ENCODE peak calls at places on chromosomes 5 and 9, in four cellular contexts. D is lower leg skin, I is gastrocnemius medialis, E is kidney epithelial cell. O is an unnamed sample.

GRCh38 chr5:73376618-73377170 is 71.9 kb downstream of the FOXD1 start:
- DNase-seq in D (no peak), E (no peak), I (no peak), O (peak)

GRCh38 chr9:120926397-120926928 is at the start of gene TRAF1:
- DNase-seq in E (no peak), I (no peak), D (no peak), O (no peak)

GRCh38 chr9:123929177-123929869 is 603 bp downstream of the DENND1A start:
- DNase-seq in D (no peak), E (no peak), I (no peak), O (peak)

GRCh38 chr5:54753034-54753433 is 232.4 kb downstream of the ESM1 start:
- DNase-seq in E (peak), I (no peak), D (no peak), O (peak)

GRCh38 chr5:67976812-67977455 is 238.6 kb upstream of the PIK3R1 start:
- DNase-seq in I (no peak), E (no peak), D (no peak), O (no peak)

GRCh38 chr9:88280816-88281382 is 107.3 kb upstream of the SPIN1 start:
- DNase-seq in D (no peak), I (no peak), E (no peak), O (no peak)

GRCh38 chr9:73125651-73126050 is 26.0 kb upstream of the ANXA1 start:
- DNase-seq in I (no peak), D (no peak), E (no peak), O (peak)

GRCh38 chr5:60209146-60209840 is 315.8 kb upstream of the PDE4D start:
- DNase-seq in D (no peak), I (no peak), E (no peak), O (no peak)

GRCh38 chr5:71957431-71957934 is 149.8 kb upstream of the MAP1B start:
- DNase-seq in E (no peak), I (no peak), D (no peak), O (no peak)

GRCh38 chr9:94097788-94098413 is 13.6 kb downstream of the PTPDC1 start:
- DNase-seq in E (no peak), I (no peak), D (no peak), O (peak)

GRCh38 chr9:87267251-87267679 is 230.4 kb upstream of the DAPK1 start:
- DNase-seq in E (no peak), I (peak), D (peak), O (no peak)

GRCh38 chr5:170179626-170180025 is 53.2 kb upstream of the C5orf58 start:
- DNase-seq in D (no peak), E (no peak), I (no peak), O (no peak)

GRCh38 chr9:97852399-97853055 is 499 bp upstream of the FOXE1 start:
- DNase-seq in E (no peak), I (no peak), D (no peak), O (no peak)

GRCh38 chr9:97848582-97849237 is 4.3 kb upstream of the FOXE1 start:
- DNase-seq in I (no peak), D (no peak), E (no peak), O (no peak)

GRCh38 chr9:70413427-70413797 is 1.0 kb downstream of the KLF9 start:
- DNase-seq in D (no peak), I (no peak), E (no peak), O (no peak)

GRCh38 chr5:93800988-93801811 is 59.8 kb upstream of the POU5F2 start:
- DNase-seq in E (no peak), I (no peak), D (no peak), O (peak)

GRCh38 chr9:18601026-18601425 is 127.1 kb downstream of the ADAMTSL1 start:
- DNase-seq in E (no peak), D (no peak), I (no peak), O (no peak)

GRCh38 chr5:21774281-21774680 is 1078.9 kb downstream of the CDH12 start:
- DNase-seq in I (no peak), E (no peak), D (no peak), O (peak)

GRCh38 chr5:149471406-149472183 is 79.6 kb downstream of the CSNK1A1 start:
- DNase-seq in I (no peak), D (no peak), E (no peak), O (peak)

GRCh38 chr5:17289681-17290619 is 72.5 kb downstream of the BASP1 start:
- DNase-seq in E (no peak), D (no peak), I (no peak), O (no peak)

GRCh38 chr5:75054110-75054930 is 2.0 kb upstream of the GCNT4 start:
- DNase-seq in I (no peak), D (peak), E (no peak), O (peak)

GRCh38 chr9:5650356-5651105 is 21.6 kb downstream of the RIC1 start:
- DNase-seq in D (no peak), I (no peak), E (no peak), O (no peak)

GRCh38 chr5:72600401-72600981 is 93.3 kb upstream of the ZNF366 start:
- DNase-seq in E (peak), I (no peak), D (no peak), O (peak)

GRCh38 chr9:134693011-134693410 is 51.4 kb downstream of the COL5A1 start:
- DNase-seq in E (no peak), I (no peak), D (no peak), O (no peak)

GRCh38 chr5:9196403-9197224 is 349.3 kb downstream of the SEMA5A start:
- DNase-seq in D (no peak), I (no peak), E (no peak), O (peak)

GRCh38 chr5:133708451-133708850 is 96.1 kb upstream of the FSTL4 start:
- DNase-seq in E (no peak), D (no peak), I (no peak), O (no peak)

GRCh38 chr9:95007470-95007869 is 281.0 kb downstream of the AOPEP start:
- DNase-seq in E (no peak), D (no peak), I (no peak), O (no peak)

GRCh38 chr5:177431317-177432142 is 5.1 kb downstream of the GRK6 start:
- DNase-seq in E (no peak), D (peak), I (no peak), O (no peak)

GRCh38 chr9:76905661-76905983 is 292 bp downstream of the PRUNE2 start:
- DNase-seq in D (no peak), E (no peak), I (no peak), O (no peak)

GRCh38 chr9:108039491-108039890 is 549.9 kb upstream of the KLF4 start:
- DNase-seq in I (no peak), E (no peak), D (no peak), O (peak)

GRCh38 chr9:78918976-78919375 is 622.1 kb downstream of the PSAT1 start:
- DNase-seq in I (no peak), D (no peak), E (no peak), O (no peak)

GRCh38 chr5:61732376-61732775 is 400.3 kb downstream of the ZSWIM6 start:
- DNase-seq in D (no peak), E (no peak), I (no peak), O (no peak)

GRCh38 chr5:132463808-132464154 is 26.8 kb downstream of the IRF1 start:
- DNase-seq in D (no peak), E (no peak), I (no peak), O (no peak)
- H3K4me3 ChIP-seq in D (no peak), E (no peak), I (no peak), O (no peak)

GRCh38 chr9:137534256-137535119 is 15.7 kb downstream of the PNPLA7 start:
- DNase-seq in D (no peak), I (no peak), E (peak), O (peak)
- H3K4me3 ChIP-seq in D (no peak), I (no peak), E (no peak), O (no peak)

DNA sequence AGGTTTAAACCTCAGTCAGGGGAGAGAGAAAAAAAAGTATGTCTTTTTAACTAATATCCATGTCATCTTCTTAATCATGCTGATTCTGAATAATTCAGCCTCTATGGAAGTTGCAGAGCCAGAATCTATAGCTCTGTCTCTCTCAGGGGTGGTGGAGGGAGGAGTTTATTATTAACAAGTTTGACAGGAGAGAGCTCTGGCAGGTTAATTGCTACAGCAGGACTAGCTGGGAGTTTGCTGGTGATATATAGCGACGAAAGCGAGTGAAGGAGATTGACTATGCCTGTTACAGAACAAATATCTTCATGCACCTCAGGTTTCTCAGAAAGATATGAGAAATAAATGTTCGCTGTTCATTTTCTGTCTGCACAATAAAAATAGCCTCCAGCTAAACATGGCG is 586.4 kb downstream of the TLE4 start:
- DNase-seq in I (no peak), D (no peak), E (no peak), O (no peak)
- H3K4me3 ChIP-seq in I (no peak), D (no peak), E (no peak), O (no peak)

DNA sequence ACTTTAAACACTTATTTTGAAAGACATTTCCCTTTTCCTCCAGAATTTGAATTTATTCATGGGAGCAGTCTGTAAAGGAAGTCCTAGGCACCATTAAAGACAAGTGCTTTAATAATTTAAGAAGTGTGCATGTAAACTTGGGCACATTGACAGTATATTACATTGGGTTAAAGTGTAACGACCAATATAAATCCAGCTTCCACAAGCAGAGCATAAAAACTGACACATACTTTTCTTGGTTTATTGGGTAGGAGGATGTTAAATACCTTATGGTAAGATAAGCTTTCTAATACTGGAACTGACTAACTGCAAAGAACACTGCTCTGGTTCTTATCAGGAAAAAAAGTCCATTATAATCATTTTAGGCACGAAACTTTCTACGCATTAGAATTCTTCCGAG is 1.1 kb upstream of the ENTREP1 start:
- DNase-seq in D (no peak), E (no peak), I (no peak), O (no peak)
- H3K4me3 ChIP-seq in D (no peak), E (no peak), I (peak), O (no peak)

GRCh38 chr9:92404437-92404836 is at the start of gene OGN:
- DNase-seq in E (no peak), D (no peak), I (no peak), O (no peak)
- H3K4me3 ChIP-seq in E (no peak), D (no peak), I (no peak), O (no peak)